ENCODE peak calls at places on chromosomes 4 and X, in four cellular contexts. I is A549, P is AG04450, Z is heart right ventricle. T is an unnamed sample.

GRCh38 chr4:182876006-182876405 is 41.2 kb downstream of the DCTD start:
- DNase-seq in P (no peak), I (no peak), Z (no peak), T (no peak)

GRCh38 chr4:161555689-161556660 is 607.8 kb downstream of the FSTL5 start:
- DNase-seq in I (no peak), P (peak; percentile 10), Z (no peak), T (peak; percentile 1)

GRCh38 chrX:34365482-34365881 is 233.4 kb upstream of the FAM47A start:
- DNase-seq in I (no peak), P (no peak), Z (no peak), T (no peak)

GRCh38 chr4:13543091-13543581 is 1.2 kb downstream of the NKX3-2 start:
- DNase-seq in Z (no peak), I (no peak), P (no peak), T (no peak)

GRCh38 chr4:106315476-106315967 is 487 bp downstream of the TBCK start:
- DNase-seq in I (peak; percentile 12), Z (no peak), P (no peak), T (no peak)

GRCh38 chrX:2696698-2697215 is 5.7 kb downstream of the CD99 start:
- DNase-seq in Z (no peak), I (no peak), P (peak; percentile 60), T (peak; percentile 23)

GRCh38 chrX:48957477-48957826 is at the start of gene OTUD5:
- DNase-seq in Z (peak; percentile 61), P (no peak), I (peak; percentile 64), T (peak; percentile 65)

GRCh38 chr4:82394896-82395295 is 21.1 kb upstream of the HNRNPD start:
- DNase-seq in I (no peak), Z (no peak), P (no peak), T (no peak)

GRCh38 chrX:49079489-49080428 is at the start of gene WDR45:
- DNase-seq in Z (peak; percentile 70), I (peak; percentile 89), P (no peak), T (peak; percentile 61)

GRCh38 chr4:128847074-128847724 is 37.7 kb downstream of the JADE1 start:
- DNase-seq in I (no peak), Z (no peak), P (no peak), T (no peak)
- H3K27ac ChIP-seq in I (peak overlapping the region; percentile 70), Z (no peak overlapping the region), P (no peak overlapping the region), T (no peak overlapping the region)

GRCh38 chrX:153501530-153501929 is 6.8 kb downstream of the BGN start:
- DNase-seq in Z (no peak), P (no peak), I (no peak), T (no peak)

GRCh38 chrX:153498453-153498852 is 3.7 kb downstream of the BGN start:
- DNase-seq in Z (no peak), P (no peak), I (no peak), T (no peak)

GRCh38 chrX:153499876-153500275 is 5.1 kb downstream of the BGN start:
- DNase-seq in P (no peak), Z (peak; percentile 51), I (no peak), T (no peak)

GRCh38 chrX:153500676-153501280 is 6.0 kb downstream of the BGN start:
- DNase-seq in P (no peak), Z (no peak), I (no peak), T (no peak)

DNA sequence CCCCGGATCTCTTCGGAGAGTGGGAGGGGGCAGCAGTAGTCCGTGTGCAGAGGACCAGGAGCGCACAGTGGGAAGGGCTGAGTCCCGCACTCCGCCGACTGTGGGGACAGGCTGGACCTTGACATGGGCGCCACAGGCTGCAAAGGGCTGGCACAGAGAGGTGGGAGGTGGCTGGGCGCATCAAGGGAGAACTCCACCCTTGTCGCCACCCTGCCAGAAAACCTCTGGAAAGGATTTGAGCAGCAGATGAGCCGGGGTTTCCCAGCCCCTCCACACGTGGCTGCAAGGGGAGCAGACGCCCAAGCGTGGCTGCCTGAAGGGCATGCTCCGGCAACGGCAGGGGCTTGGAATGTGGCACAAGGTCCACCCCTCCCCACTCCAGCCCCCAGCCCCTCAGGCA is 4.5 kb downstream of the BGN start:
- DNase-seq in P (no peak), I (no peak), Z (no peak), T (no peak)
- H3K4me3 ChIP-seq in P (no peak overlapping the region), I (no peak overlapping the region), Z (no peak overlapping the region), T (no peak overlapping the region)

DNA sequence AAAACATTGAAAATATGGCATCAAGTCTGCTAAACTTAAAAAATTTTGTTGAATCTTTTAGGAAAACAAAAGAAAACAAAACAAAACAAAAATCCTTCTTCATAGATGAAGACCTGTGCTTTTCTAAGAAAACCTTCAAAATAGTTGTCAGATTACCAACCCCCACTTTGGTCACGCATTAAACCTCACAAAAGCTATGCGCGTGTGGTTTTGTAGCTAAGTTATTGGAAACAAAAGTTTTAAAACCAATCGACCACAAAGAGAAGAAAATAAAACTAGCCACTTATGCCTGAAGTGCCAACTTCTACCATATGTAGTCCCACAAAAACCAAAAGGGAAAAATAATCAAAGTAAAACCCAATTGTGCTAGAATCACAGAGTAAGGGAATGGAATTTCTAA is 329.9 kb upstream of the DKK2 start:
- DNase-seq in P (no peak), I (no peak), Z (no peak), T (no peak)
- H3K27ac ChIP-seq in P (no peak overlapping the region), I (no peak overlapping the region), Z (no peak overlapping the region), T (no peak overlapping the region)

DNA sequence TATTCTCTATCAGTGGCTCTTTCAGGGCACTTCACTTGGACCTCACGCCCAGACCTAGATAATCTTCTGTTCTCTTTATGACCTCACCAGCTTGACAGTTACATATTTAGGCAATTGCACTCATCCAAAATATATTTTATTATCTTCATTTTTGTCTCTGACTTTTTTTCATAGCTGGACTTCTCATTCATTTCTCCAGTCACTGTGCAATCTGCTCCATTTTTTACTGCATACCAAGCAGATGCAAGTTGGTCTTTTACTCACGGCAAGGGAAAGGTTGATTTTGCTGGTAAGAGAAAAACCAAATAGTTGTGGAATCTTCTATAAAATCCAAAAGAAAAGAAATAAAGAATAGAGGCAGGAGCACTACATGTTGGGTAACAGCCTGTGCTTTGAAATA is 31.7 kb downstream of the MAD2L1 start:
- DNase-seq in I (no peak), Z (no peak), P (no peak), T (no peak)
- H3K4me3 ChIP-seq in I (no peak overlapping the region), Z (no peak overlapping the region), P (no peak overlapping the region), T (no peak overlapping the region)

T was measured in SJCRH30.